ENCODE peak calls at places on chromosomes 12 and 14, in five cellular contexts. A is WTC11, S is H1, H is HepG2, V is K562. I is an unnamed sample.

GRCh38 chr12:104354868-104355570 is 51.5 kb downstream of the EID3 start:
- DNase-seq in A (no peak), V (no peak), S (peak; percentile 22), H (no peak), I (no peak)

GRCh38 chr12:26153421-26154154 is 28.8 kb upstream of the BHLHE41 start:
- DNase-seq in A (no peak), H (peak; percentile 75), S (no peak), V (no peak), I (no peak)

GRCh38 chr14:56590535-56590951 is 10.9 kb downstream of the TMEM260 start:
- DNase-seq in S (no peak), H (no peak), V (no peak), A (peak; percentile 32), I (no peak)

GRCh38 chr12:75585309-75585708 is 73.9 kb upstream of the KRR1 start:
- DNase-seq in S (no peak), H (no peak), A (no peak), V (no peak), I (no peak)

GRCh38 chr12:19382111-19382526 is 57.2 kb upstream of the AEBP2 start:
- DNase-seq in H (peak; percentile 9), A (no peak), V (no peak), S (no peak), I (peak; percentile 46)

GRCh38 chr12:57299514-57300016 is 48.6 kb upstream of the STAC3 start:
- DNase-seq in H (no peak), S (no peak), V (no peak), A (no peak), I (no peak)

GRCh38 chr14:67411375-67411774 is 590 bp downstream of the PLEK2 start:
- DNase-seq in V (no peak), S (no peak), A (no peak), H (no peak), I (no peak)

GRCh38 chr14:19800282-19801117 is 3.1 kb upstream of the OR4N2 start:
- DNase-seq in V (no peak), S (no peak), H (no peak), A (no peak), I (no peak)

GRCh38 chr12:111788178-111788654 is 21.5 kb downstream of the ALDH2 start:
- DNase-seq in V (peak; percentile 49), H (no peak), S (no peak), A (peak; percentile 26), I (no peak)

GRCh38 chr12:77402726-77403125 is 337.4 kb upstream of the E2F7 start:
- DNase-seq in S (no peak), V (no peak), A (no peak), H (no peak), I (no peak)

GRCh38 chr12:4813741-4814140 is 93.5 kb downstream of the GALNT8 start:
- DNase-seq in A (no peak), V (no peak), S (no peak), H (no peak), I (no peak)

GRCh38 chr12:509494-509893 is 49.8 kb downstream of the B4GALNT3 start:
- DNase-seq in A (no peak), H (no peak), S (no peak), V (no peak), I (no peak)

GRCh38 chr12:96208346-96208745 is 14.2 kb downstream of the ELK3 start:
- DNase-seq in S (no peak), A (no peak), V (no peak), H (no peak), I (no peak)

GRCh38 chr14:20302042-20302761 is 3.5 kb downstream of the TTC5 start:
- DNase-seq in S (no peak), A (no peak), V (peak; percentile 61), H (no peak), I (no peak)

GRCh38 chr14:75979071-75979571 is 2.7 kb downstream of the TGFB3 start:
- DNase-seq in V (peak; percentile 23), H (no peak), S (peak; percentile 74), A (peak; percentile 72), I (no peak)

GRCh38 chr12:106974525-106974924 is 12.4 kb downstream of the MTERF2 start:
- DNase-seq in H (peak; percentile 76), V (peak; percentile 58), S (no peak), A (no peak), I (no peak)

GRCh38 chr14:51283402-51283825 is 43.4 kb downstream of the TMX1 start:
- DNase-seq in A (no peak), S (no peak), H (peak; percentile 74), V (peak; percentile 40), I (no peak)

GRCh38 chr12:96044017-96044985 is 8.9 kb upstream of the LTA4H start:
- DNase-seq in H (no peak), S (no peak), A (no peak), V (no peak), I (no peak)

GRCh38 chr12:20369164-20370000 is 1.0 kb downstream of the PDE3A start:
- DNase-seq in H (no peak), V (no peak), A (peak; percentile 72), S (peak; percentile 85), I (no peak)

GRCh38 chr12:106179086-106179485 is 40.3 kb upstream of the NUAK1 start:
- DNase-seq in A (no peak), V (no peak), S (no peak), H (peak; percentile 38), I (no peak)

GRCh38 chr12:12987421-12987820 is 12.6 kb downstream of the HEBP1 start:
- DNase-seq in A (no peak), V (no peak), S (no peak), H (no peak), I (no peak)

GRCh38 chr12:2691340-2692111 is 103.2 kb upstream of the FKBP4 start:
- DNase-seq in A (peak; percentile 50), H (no peak), V (no peak), S (peak; percentile 81), I (peak; percentile 15)

GRCh38 chr14:92728781-92729364 is 19.6 kb downstream of the LGMN start:
- DNase-seq in V (peak; percentile 11), S (no peak), A (no peak), H (no peak), I (no peak)

GRCh38 chr12:94829552-94829951 is 173.9 kb downstream of the NDUFA12 start:
- DNase-seq in V (no peak), S (no peak), H (no peak), A (no peak), I (no peak)

GRCh38 chr12:94832105-94832504 is 171.4 kb downstream of the NDUFA12 start:
- DNase-seq in S (no peak), H (no peak), A (no peak), V (no peak), I (no peak)

GRCh38 chr12:94834036-94834625 is 169.4 kb downstream of the NDUFA12 start:
- DNase-seq in A (no peak), H (no peak), S (no peak), V (no peak), I (no peak)

GRCh38 chr12:94831081-94831747 is 172.3 kb downstream of the NDUFA12 start:
- DNase-seq in A (no peak), H (no peak), S (no peak), V (no peak), I (peak; percentile 98)

GRCh38 chr12:94832780-94833760 is 170.4 kb downstream of the NDUFA12 start:
- DNase-seq in A (peak; percentile 48), H (no peak), S (peak; percentile 58), V (no peak), I (no peak)
- TF ChIP-seq ATF2 in A (no peak), H (no peak), S (no peak), V (no peak), I (no peak)

DNA sequence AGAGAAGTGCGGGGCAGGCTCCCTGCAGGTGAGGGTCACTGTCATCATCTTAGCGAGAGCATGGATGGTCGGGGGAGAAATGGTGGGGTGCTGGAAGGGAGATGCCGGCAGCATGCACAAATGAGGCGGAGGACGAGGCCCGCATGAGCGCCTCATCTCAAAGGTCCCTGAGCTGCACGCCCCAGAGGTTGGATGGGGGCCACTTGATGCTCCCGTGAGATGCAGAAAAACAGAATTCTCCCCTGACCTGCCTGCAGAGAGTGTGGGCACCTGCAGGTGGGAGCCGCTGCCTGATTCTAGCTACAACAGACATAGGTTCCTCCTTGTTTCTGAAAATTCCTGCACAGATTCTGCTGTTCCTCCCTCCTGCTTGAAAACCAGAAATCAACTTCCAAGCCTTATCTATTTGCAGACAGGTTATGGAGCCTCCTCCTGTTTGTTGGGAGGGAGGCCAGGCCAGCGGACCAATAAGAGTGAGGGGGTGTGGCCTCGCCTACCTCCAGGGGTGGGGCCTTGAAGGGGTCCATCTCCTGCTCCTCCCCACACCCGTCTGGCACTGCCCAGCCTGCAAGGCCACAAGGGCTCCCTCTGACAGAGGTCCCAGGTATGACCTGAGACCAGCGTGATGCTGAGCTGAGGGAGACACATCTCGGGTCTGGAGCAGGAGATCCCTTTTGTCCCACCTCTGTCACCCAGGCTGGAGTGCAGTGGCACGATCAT is 67.2 kb downstream of the KDM2B start:
- DNase-seq in S (peak; percentile 78), H (peak; percentile 78), A (peak; percentile 79), V (peak; percentile 86), I (no peak)
- TF ChIP-seq ATF2 in S (no peak), H (no peak), A (no peak), V (no peak), I (no peak)

GRCh38 chr14:104851896-104852663 is 13.0 kb upstream of the CEP170B start:
- DNase-seq in A (no peak), H (no peak), V (no peak), S (no peak), I (no peak)
- TF ChIP-seq ATF2 in A (no peak), H (no peak), V (no peak), S (no peak), I (no peak)

DNA sequence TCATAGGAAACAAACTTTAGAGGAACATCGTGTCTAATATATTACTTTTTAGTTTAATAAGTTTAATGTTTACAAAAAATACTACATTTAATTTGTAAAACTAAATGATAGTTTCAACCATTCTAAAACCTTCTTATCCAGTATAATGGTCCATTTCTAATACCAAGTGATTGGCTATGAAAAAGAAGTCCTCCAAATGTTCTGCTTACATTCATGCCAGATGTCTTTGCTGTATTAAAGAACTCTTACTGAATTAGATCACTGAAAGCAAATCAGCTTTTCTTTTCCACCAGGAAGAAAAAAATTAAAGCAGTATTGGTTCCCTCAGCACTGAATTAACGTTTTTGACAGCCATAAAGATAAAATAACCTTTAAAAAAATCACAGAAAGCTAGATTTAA is 3.7 kb downstream of the NOVA1 start:
- DNase-seq in A (no peak), V (no peak), S (no peak), H (no peak), I (no peak)
- TF ChIP-seq ATF2 in A (no peak), V (no peak), S (no peak), H (no peak), I (no peak)

I was measured in GM12878.